ENCODE peak calls at places on chromosomes 4 and X, in four cellular contexts. G, F, B and R are unnamed samples.

GRCh38 chr4:55819634-55820033 is at the start of gene EXOC1L:
- DNase-seq in G (peak; percentile 5), F (no peak), B (peak; percentile 8), R (peak; percentile 6)

GRCh38 chr4:80173387-80173786 is 23.9 kb upstream of the PRDM8 start:
- DNase-seq in G (peak; percentile 75), F (no peak), B (peak; percentile 69), R (peak; percentile 29)

GRCh38 chr4:98661356-98662054 is 3.1 kb upstream of the TSPAN5 start:
- DNase-seq in G (no peak), F (no peak), B (no peak), R (peak; percentile 67)

GRCh38 chrX:136202889-136203288 is 48.3 kb downstream of the MAP7D3 start:
- DNase-seq in G (no peak), F (no peak), B (peak; percentile 60), R (peak; percentile 84)

GRCh38 chr4:151922306-151922705 is 161.5 kb upstream of the GATB start:
- DNase-seq in G (no peak), F (no peak), B (no peak), R (peak; percentile 10)

GRCh38 chr4:16496501-16496900 is 270.2 kb upstream of the TAPT1 start:
- DNase-seq in G (peak; percentile 42), F (no peak), B (peak; percentile 58), R (peak; percentile 25)

GRCh38 chrX:48834383-48834709 is 1.1 kb downstream of the PCSK1N start:
- DNase-seq in G (no peak), F (no peak), B (no peak), R (no peak)

GRCh38 chr4:4981827-4982226 is 37.4 kb downstream of the CYTL1 start:
- DNase-seq in G (no peak), F (no peak), B (no peak), R (no peak)

GRCh38 chr4:85870298-85871083 is 395.5 kb downstream of the ARHGAP24 start:
- DNase-seq in G (no peak), F (no peak), B (no peak), R (no peak)